ENCODE peak calls at places on chromosomes 3 and 15, in four cellular contexts. One of them, this sample, is unnamed.

GRCh38 chr3:141561426-141562034 is 74.7 kb downstream of the RASA2 start:
- DNase-seq in K562: peak; percentile 73
- DNase-seq in HL-60: peak; percentile 48
- DNase-seq in GM12878: no peak
- DNase-seq in this sample: no peak

GRCh38 chr15:91129436-91129835 is 29.4 kb downstream of the SV2B start:
- DNase-seq in K562: no peak
- DNase-seq in GM12878: no peak
- DNase-seq in HL-60: no peak
- DNase-seq in this sample: no peak

GRCh38 chr3:197392961-197393360 is 94.5 kb upstream of the DLG1 start:
- DNase-seq in GM12878: no peak
- DNase-seq in K562: no peak
- DNase-seq in HL-60: no peak
- DNase-seq in this sample: no peak

GRCh38 chr3:69290006-69290405 is 95.9 kb downstream of the FRMD4B start:
- DNase-seq in GM12878: no peak
- DNase-seq in K562: no peak
- DNase-seq in HL-60: no peak
- DNase-seq in this sample: no peak

GRCh38 chr3:73024836-73025235 is 28.2 kb downstream of the PPP4R2 start:
- DNase-seq in HL-60: no peak
- DNase-seq in GM12878: no peak
- DNase-seq in K562: no peak
- DNase-seq in this sample: no peak

GRCh38 chr3:151580592-151580991 is 119.7 kb upstream of the IGSF10 start:
- DNase-seq in HL-60: no peak
- DNase-seq in GM12878: no peak
- DNase-seq in K562: no peak
- DNase-seq in this sample: no peak

GRCh38 chr3:119653871-119654270 is 6.5 kb downstream of the POPDC2 start:
- DNase-seq in HL-60: peak; percentile 64
- DNase-seq in GM12878: no peak
- DNase-seq in K562: no peak
- DNase-seq in this sample: no peak

GRCh38 chr3:134485075-134485536 is 679 bp downstream of the ANAPC13 start:
- DNase-seq in GM12878: no peak
- DNase-seq in K562: peak; percentile 29
- DNase-seq in HL-60: no peak
- DNase-seq in this sample: no peak

GRCh38 chr3:160130950-160131349 is 94.3 kb upstream of the C3orf80 start:
- DNase-seq in GM12878: no peak
- DNase-seq in HL-60: no peak
- DNase-seq in K562: no peak
- DNase-seq in this sample: no peak

GRCh38 chr15:78208341-78208844 is 26.0 kb downstream of the ACSBG1 start:
- DNase-seq in HL-60: no peak
- DNase-seq in K562: no peak
- DNase-seq in GM12878: no peak
- DNase-seq in this sample: no peak

GRCh38 chr15:63815796-63816533 is 17.8 kb downstream of the HERC1 start:
- DNase-seq in GM12878: no peak
- DNase-seq in K562: no peak
- DNase-seq in HL-60: no peak
- DNase-seq in this sample: no peak

GRCh38 chr3:147680820-147681488 is 271.8 kb downstream of the ZIC1 start:
- DNase-seq in K562: no peak
- DNase-seq in HL-60: no peak
- DNase-seq in GM12878: no peak
- DNase-seq in this sample: no peak

GRCh38 chr15:20341901-20342605 is 199.5 kb downstream of the GOLGA6L6 start:
- DNase-seq in K562: no peak
- DNase-seq in HL-60: no peak
- DNase-seq in GM12878: no peak
- DNase-seq in this sample: no peak

GRCh38 chr15:69414702-69415161 is 583 bp downstream of the KIF23 start:
- DNase-seq in GM12878: no peak
- DNase-seq in K562: peak; percentile 62
- DNase-seq in HL-60: peak; percentile 56
- DNase-seq in this sample: peak; percentile 30

GRCh38 chr3:157160652-157161480 is 919 bp upstream of the CCNL1 start:
- DNase-seq in K562: peak; percentile 71
- DNase-seq in GM12878: no peak
- DNase-seq in HL-60: peak; percentile 89
- DNase-seq in this sample: peak; percentile 15

GRCh38 chr15:77720155-77720554 is 87.4 kb upstream of the LINGO1 start:
- DNase-seq in K562: no peak
- DNase-seq in HL-60: no peak
- DNase-seq in GM12878: no peak
- DNase-seq in this sample: no peak

GRCh38 chr3:127473244-127474024 is 117.1 kb downstream of the TPRA1 start:
- DNase-seq in GM12878: no peak
- DNase-seq in HL-60: no peak
- DNase-seq in K562: peak; percentile 7
- DNase-seq in this sample: peak; percentile 50

GRCh38 chr15:89760303-89761008 is 9.4 kb upstream of the MESP1 start:
- DNase-seq in GM12878: no peak
- DNase-seq in K562: peak; percentile 90
- DNase-seq in HL-60: peak; percentile 79
- DNase-seq in this sample: peak; percentile 82

GRCh38 chr3:157868168-157868567 is 238.1 kb downstream of the SHOX2 start:
- DNase-seq in HL-60: no peak
- DNase-seq in GM12878: no peak
- DNase-seq in K562: no peak
- DNase-seq in this sample: no peak

GRCh38 chr3:188772886-188773285 is 398.9 kb upstream of the TPRG1 start:
- DNase-seq in GM12878: no peak
- DNase-seq in K562: no peak
- DNase-seq in HL-60: no peak
- DNase-seq in this sample: no peak

GRCh38 chr3:158791259-158791920 is 10.5 kb upstream of the MFSD1 start:
- DNase-seq in HL-60: peak; percentile 68
- DNase-seq in GM12878: no peak
- DNase-seq in K562: peak; percentile 78
- DNase-seq in this sample: no peak

GRCh38 chr3:126750760-126751129 is 46.7 kb downstream of the CHCHD6 start:
- DNase-seq in K562: no peak
- DNase-seq in GM12878: no peak
- DNase-seq in HL-60: no peak
- DNase-seq in this sample: no peak

GRCh38 chr3:4581040-4581439 is 87.9 kb downstream of the ITPR1 start:
- DNase-seq in K562: no peak
- DNase-seq in HL-60: no peak
- DNase-seq in GM12878: no peak
- DNase-seq in this sample: no peak

GRCh38 chr3:61804782-61805181 is 243.4 kb downstream of the PTPRG start:
- DNase-seq in K562: no peak
- DNase-seq in GM12878: no peak
- DNase-seq in HL-60: no peak
- DNase-seq in this sample: no peak

GRCh38 chr15:60994842-60995495 is 234.1 kb downstream of the RORA start:
- DNase-seq in K562: no peak
- DNase-seq in GM12878: no peak
- DNase-seq in HL-60: no peak
- DNase-seq in this sample: no peak

GRCh38 chr3:18349197-18349798 is 75.8 kb downstream of the SATB1 start:
- DNase-seq in K562: no peak
- DNase-seq in GM12878: no peak
- DNase-seq in HL-60: no peak
- DNase-seq in this sample: no peak

GRCh38 chr15:65868546-65869126 is 655 bp upstream of the RAB11A start:
- DNase-seq in GM12878: no peak
- DNase-seq in HL-60: peak; percentile 2
- DNase-seq in K562: no peak
- DNase-seq in this sample: no peak

GRCh38 chr3:37168896-37169295 is 5.5 kb downstream of the LRRFIP2 start:
- DNase-seq in HL-60: no peak
- DNase-seq in GM12878: no peak
- DNase-seq in K562: no peak
- DNase-seq in this sample: no peak

GRCh38 chr3:11764931-11765363 is 81.7 kb downstream of the TAMM41 start:
- DNase-seq in HL-60: peak; percentile 37
- DNase-seq in K562: no peak
- DNase-seq in GM12878: no peak
- DNase-seq in this sample: no peak

GRCh38 chr3:48478631-48479555 is 25.1 kb downstream of the SHISA5 start:
- DNase-seq in HL-60: peak; percentile 43
- DNase-seq in GM12878: no peak
- DNase-seq in K562: no peak
- DNase-seq in this sample: no peak

GRCh38 chr3:61053781-61054496 is 197.3 kb downstream of the FHIT start:
- DNase-seq in GM12878: no peak
- DNase-seq in K562: no peak
- DNase-seq in HL-60: no peak
- DNase-seq in this sample: no peak

GRCh38 chr15:42728975-42729374 is 8.0 kb downstream of the CDAN1 start:
- DNase-seq in K562: no peak
- DNase-seq in GM12878: no peak
- DNase-seq in HL-60: no peak
- DNase-seq in this sample: no peak

GRCh38 chr3:104604326-104605010 is 762.2 kb upstream of the ALCAM start:
- DNase-seq in GM12878: no peak
- DNase-seq in HL-60: no peak
- DNase-seq in K562: no peak
- DNase-seq in this sample: no peak

GRCh38 chr3:105970283-105970682 is 101.5 kb upstream of the CBLB start:
- DNase-seq in K562: no peak
- DNase-seq in HL-60: peak; percentile 86
- DNase-seq in GM12878: no peak
- DNase-seq in this sample: no peak

GRCh38 chr3:128804017-128804816 is 75.2 kb upstream of the ACAD9 start:
- DNase-seq in K562: peak; percentile 59
- DNase-seq in GM12878: peak; percentile 83
- DNase-seq in HL-60: peak; percentile 58
- DNase-seq in this sample: peak; percentile 52

GRCh38 chr3:139934557-139935070 is 371 bp upstream of the CLSTN2 start:
- DNase-seq in K562: no peak
- DNase-seq in HL-60: peak; percentile 15
- DNase-seq in GM12878: no peak
- DNase-seq in this sample: no peak

GRCh38 chr15:74129411-74130088 is 836 bp upstream of the ISLR2 start:
- DNase-seq in GM12878: no peak
- DNase-seq in K562: no peak
- DNase-seq in HL-60: no peak
- DNase-seq in this sample: no peak

GRCh38 chr15:98787936-98788757 is 139.8 kb downstream of the IGF1R start:
- DNase-seq in GM12878: no peak
- DNase-seq in HL-60: peak; percentile 86
- DNase-seq in K562: no peak
- DNase-seq in this sample: no peak

GRCh38 chr3:71485903-71486302 is 97.6 kb downstream of the FOXP1 start:
- DNase-seq in HL-60: peak; percentile 52
- DNase-seq in K562: no peak
- DNase-seq in GM12878: no peak
- DNase-seq in this sample: no peak

GRCh38 chr3:71488882-71489281 is 94.6 kb downstream of the FOXP1 start:
- DNase-seq in GM12878: no peak
- DNase-seq in K562: no peak
- DNase-seq in HL-60: no peak
- DNase-seq in this sample: no peak

GRCh38 chr3:71487418-71487817 is 96.1 kb downstream of the FOXP1 start:
- DNase-seq in K562: no peak
- DNase-seq in GM12878: no peak
- DNase-seq in HL-60: peak; percentile 34
- DNase-seq in this sample: no peak

GRCh38 chr3:71488391-71488809 is 95.1 kb downstream of the FOXP1 start:
- DNase-seq in GM12878: no peak
- DNase-seq in K562: no peak
- DNase-seq in HL-60: no peak
- DNase-seq in this sample: no peak

DNA sequence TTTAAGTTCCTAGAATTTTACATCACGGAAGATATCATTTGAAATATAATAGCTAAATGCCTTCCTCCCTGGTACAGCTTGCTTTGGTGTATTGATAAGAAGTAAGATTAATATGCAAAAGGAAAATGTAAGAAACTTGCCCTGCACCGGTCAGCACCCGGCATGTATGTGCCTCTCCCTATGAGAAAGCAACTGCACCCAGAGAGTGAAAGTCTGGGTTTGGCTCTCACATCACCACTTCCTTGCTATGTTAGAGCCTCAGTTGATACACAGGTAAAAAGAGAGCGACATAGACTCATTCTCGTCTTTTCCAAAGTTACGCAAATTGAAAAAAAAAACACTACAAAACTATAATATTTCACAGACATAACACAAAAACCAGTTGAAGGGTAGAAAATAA is 96.7 kb downstream of the FOXP1 start:
- DNase-seq in K562: no peak
- DNase-seq in GM12878: no peak
- DNase-seq in HL-60: no peak
- DNase-seq in this sample: no peak
- TF ChIP-seq SPI1 in K562: no peak
- TF ChIP-seq SPI1 in GM12878: no peak
- TF ChIP-seq SPI1 in HL-60: no peak
- TF ChIP-seq SPI1 in this sample: no peak

GRCh38 chr3:65130782-65131181 is 443.0 kb upstream of the ADAMTS9 start:
- DNase-seq in K562: no peak
- DNase-seq in HL-60: no peak
- DNase-seq in GM12878: no peak
- DNase-seq in this sample: no peak
- TF ChIP-seq SPI1 in K562: no peak
- TF ChIP-seq SPI1 in HL-60: no peak
- TF ChIP-seq SPI1 in GM12878: no peak
- TF ChIP-seq SPI1 in this sample: no peak

GRCh38 chr3:136925425-136926190 is 32.2 kb upstream of the IL20RB start:
- DNase-seq in K562: no peak
- DNase-seq in GM12878: no peak
- DNase-seq in HL-60: no peak
- DNase-seq in this sample: no peak

GRCh38 chr3:136916200-136916599 is 41.6 kb upstream of the IL20RB start:
- DNase-seq in HL-60: no peak
- DNase-seq in K562: peak; percentile 19
- DNase-seq in GM12878: no peak
- DNase-seq in this sample: no peak

GRCh38 chr3:136919799-136920580 is 37.8 kb upstream of the IL20RB start:
- DNase-seq in K562: no peak
- DNase-seq in HL-60: no peak
- DNase-seq in GM12878: no peak
- DNase-seq in this sample: no peak

GRCh38 chr3:136920904-136921649 is 36.7 kb upstream of the IL20RB start:
- DNase-seq in HL-60: no peak
- DNase-seq in GM12878: no peak
- DNase-seq in K562: no peak
- DNase-seq in this sample: no peak
- TF ChIP-seq SPI1 in HL-60: no peak
- TF ChIP-seq SPI1 in GM12878: no peak
- TF ChIP-seq SPI1 in K562: no peak
- TF ChIP-seq SPI1 in this sample: no peak

DNA sequence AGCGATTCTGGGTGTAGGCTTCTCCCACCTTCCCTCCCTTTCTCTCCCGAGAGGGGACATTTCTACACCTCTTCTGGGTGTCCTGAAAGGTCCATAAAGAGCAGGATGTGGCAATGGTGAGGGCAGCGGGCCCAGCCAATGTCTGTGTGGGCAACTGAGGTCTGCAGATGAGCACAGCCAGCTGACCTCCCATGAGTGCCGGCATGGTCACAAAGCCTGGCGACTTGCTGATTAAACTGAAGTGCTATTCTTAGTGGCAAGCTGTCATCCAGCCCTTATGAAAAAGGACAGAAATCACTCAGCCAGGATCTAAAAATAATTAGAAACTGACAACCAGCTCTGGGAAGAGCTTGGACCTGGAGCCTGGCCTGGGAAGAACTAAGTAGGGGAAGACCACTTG is 124.3 kb upstream of the RGMA start:
- DNase-seq in GM12878: no peak
- DNase-seq in HL-60: no peak
- DNase-seq in K562: no peak
- DNase-seq in this sample: no peak
- TF ChIP-seq SPI1 in GM12878: no peak
- TF ChIP-seq SPI1 in HL-60: no peak
- TF ChIP-seq SPI1 in K562: no peak
- TF ChIP-seq SPI1 in this sample: no peak